ENCODE peak calls at places on chromosomes 12 and 14, in seven cellular contexts. S is HepG2, D is A549, F is WTC11, C is SK-N-SH, X is endothelial cell of umbilical vein, Z is NB4. I is an unnamed sample.

GRCh38 chr12:3263939-3264699 is 186.9 kb downstream of the TSPAN9 start:
- DNase-seq in S (no peak), D (no peak), F (no peak), C (peak), X (no peak), Z (no peak), I (no peak)

GRCh38 chr12:4849024-4849594 is 60.6 kb upstream of the KCNA1 start:
- DNase-seq in S (peak), D (peak), F (no peak), C (peak), X (peak), Z (peak), I (no peak)

GRCh38 chr12:26863515-26863914 is 30.5 kb upstream of the ITPR2 start:
- DNase-seq in S (no peak), D (peak), F (no peak), C (no peak), X (peak), Z (peak), I (peak)

GRCh38 chr12:121765573-121765972 is 27.9 kb downstream of the RHOF start:
- DNase-seq in S (no peak), D (no peak), F (no peak), C (no peak), X (no peak), Z (peak), I (peak)

GRCh38 chr12:27048822-27049752 is 26.7 kb downstream of the MED21 start:
- DNase-seq in S (no peak), D (peak), F (no peak), C (no peak), X (peak), Z (no peak), I (no peak)

GRCh38 chr12:130127909-130128763 is 34.1 kb upstream of the FZD10 start:
- DNase-seq in S (no peak), D (no peak), F (no peak), C (no peak), X (no peak), Z (no peak), I (no peak)

GRCh38 chr12:86959766-86960458 is 703.7 kb upstream of the MGAT4C start:
- DNase-seq in S (no peak), D (no peak), F (no peak), C (no peak), X (no peak), Z (no peak), I (no peak)

GRCh38 chr12:4997939-4998338 is 45.7 kb upstream of the KCNA5 start:
- DNase-seq in S (no peak), D (peak), F (no peak), C (no peak), X (peak), Z (no peak), I (no peak)

GRCh38 chr12:10220398-10221077 is 7.9 kb downstream of the GABARAPL1 start:
- DNase-seq in S (no peak), D (no peak), F (no peak), C (no peak), X (peak), Z (no peak), I (no peak)

GRCh38 chr12:102459314-102459713 is 21.0 kb downstream of the IGF1 start:
- DNase-seq in S (no peak), D (no peak), F (no peak), C (no peak), X (no peak), Z (no peak), I (no peak)

GRCh38 chr12:9870311-9870866 is 1.2 kb upstream of the CLEC2B start:
- DNase-seq in S (no peak), D (no peak), F (no peak), C (no peak), X (peak), Z (peak), I (no peak)

GRCh38 chr12:130965214-130965613 is 11.5 kb downstream of the ADGRD1 start:
- DNase-seq in S (no peak), D (no peak), F (no peak), C (no peak), X (no peak), Z (no peak), I (no peak)

GRCh38 chr12:30989754-30990153 is 63.2 kb downstream of the TSPAN11 start:
- DNase-seq in S (peak), D (peak), F (peak), C (peak), X (peak), Z (peak), I (no peak)

GRCh38 chr12:64252708-64253107 is 30.6 kb upstream of the KICS2 start:
- DNase-seq in S (no peak), D (no peak), F (no peak), C (no peak), X (no peak), Z (peak), I (no peak)

GRCh38 chr14:52076334-52076733 is 7.5 kb upstream of the NID2 start:
- DNase-seq in S (no peak), D (no peak), F (no peak), C (no peak), X (peak), Z (no peak), I (no peak)

GRCh38 chr14:50830044-50830931 is 674 bp downstream of the NIN start:
- DNase-seq in S (peak), D (peak), F (peak), C (peak), X (peak), Z (peak), I (no peak)

GRCh38 chr12:15278816-15279658 is 43.3 kb upstream of the PTPRO start:
- DNase-seq in S (no peak), D (no peak), F (no peak), C (peak), X (peak), Z (peak), I (no peak)
- TF ChIP-seq MAX in S (no peak), D (no peak), F (no peak), C (peak), X (no peak), Z (no peak), I (no peak)

DNA sequence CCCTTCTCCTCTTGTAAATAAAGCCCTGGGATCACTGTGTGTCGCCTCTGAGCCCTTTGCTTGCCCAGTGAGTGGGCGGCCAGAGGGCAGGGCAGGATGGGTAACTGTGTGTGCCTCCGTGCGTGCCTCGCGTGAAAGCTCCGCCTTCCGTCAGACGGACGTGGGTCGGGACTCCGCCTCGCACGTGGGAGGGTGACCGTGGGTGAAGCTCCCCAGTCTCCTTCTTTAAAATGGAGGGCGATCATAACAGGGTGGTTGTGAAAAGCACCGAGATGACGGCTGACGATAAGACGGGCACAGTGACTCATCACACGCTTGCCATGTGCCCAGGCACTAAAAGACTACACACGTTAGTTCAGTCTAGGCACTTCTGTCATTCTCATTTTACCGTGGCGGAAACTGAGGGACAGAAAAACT is 9.2 kb downstream of the PHB2 start:
- DNase-seq in S (no peak), D (no peak), F (no peak), C (peak), X (no peak), Z (peak), I (no peak)
- TF ChIP-seq MAX in S (no peak), D (no peak), F (no peak), C (no peak), X (no peak), Z (peak), I (no peak)

GRCh38 chr14:93946506-93947170 is 19.5 kb downstream of the FAM181A start:
- DNase-seq in S (no peak), D (no peak), F (no peak), C (no peak), X (no peak), Z (no peak), I (no peak)

GRCh38 chr14:93947282-93947681 is 20.1 kb downstream of the FAM181A start:
- DNase-seq in S (no peak), D (no peak), F (no peak), C (no peak), X (no peak), Z (no peak), I (no peak)

GRCh38 chr14:93944348-93945069 is 17.4 kb downstream of the FAM181A start:
- DNase-seq in S (no peak), D (no peak), F (no peak), C (peak), X (no peak), Z (no peak), I (no peak)

GRCh38 chr14:93945070-93945399 is 17.9 kb downstream of the FAM181A start:
- DNase-seq in S (no peak), D (no peak), F (no peak), C (no peak), X (no peak), Z (no peak), I (no peak)

GRCh38 chr14:93946104-93946503 is 19.0 kb downstream of the FAM181A start:
- DNase-seq in S (no peak), D (no peak), F (no peak), C (no peak), X (no peak), Z (no peak), I (no peak)
- TF ChIP-seq MAX in S (peak), D (no peak), F (no peak), C (peak), X (no peak), Z (no peak), I (no peak)

GRCh38 chr12:105281694-105282049 is 45.7 kb upstream of the APPL2 start:
- DNase-seq in S (peak), D (peak), F (no peak), C (no peak), X (no peak), Z (no peak), I (no peak)
- TF ChIP-seq MAX in S (no peak), D (no peak), F (no peak), C (no peak), X (no peak), Z (no peak), I (no peak)

GRCh38 chr12:79782197-79782890 is 91.6 kb upstream of the PAWR start:
- DNase-seq in S (no peak), D (peak), F (no peak), C (no peak), X (peak), Z (no peak), I (no peak)
- TF ChIP-seq MAX in S (no peak), D (no peak), F (no peak), C (no peak), X (no peak), Z (no peak), I (no peak)

GRCh38 chr14:61642246-61642982 is 52.9 kb upstream of the HIF1A start:
- DNase-seq in S (no peak), D (peak), F (no peak), C (no peak), X (no peak), Z (no peak), I (no peak)
- TF ChIP-seq MAX in S (no peak), D (no peak), F (no peak), C (no peak), X (no peak), Z (no peak), I (no peak)

DNA sequence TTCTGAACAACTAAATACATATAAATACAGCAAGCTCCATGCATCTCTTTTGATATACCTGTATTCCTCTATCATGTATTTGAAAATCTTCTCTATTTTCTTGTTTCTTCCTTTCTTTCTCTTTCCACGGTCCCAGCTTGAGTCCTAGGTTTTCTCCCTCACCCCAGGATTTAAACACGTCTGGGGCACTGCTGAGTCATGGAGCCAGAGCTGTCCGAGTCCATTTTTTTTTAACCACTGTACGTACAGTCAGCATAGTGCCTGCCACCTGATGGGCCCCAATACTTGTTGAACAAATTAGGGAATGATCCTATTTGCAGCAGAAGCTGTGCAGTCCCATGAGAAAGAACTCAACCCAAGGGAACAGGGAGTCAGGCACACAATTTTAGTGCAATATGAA is 158.1 kb downstream of the ATP23 start:
- DNase-seq in S (no peak), D (no peak), F (no peak), C (no peak), X (no peak), Z (no peak), I (no peak)
- TF ChIP-seq MAX in S (no peak), D (no peak), F (no peak), C (no peak), X (no peak), Z (no peak), I (no peak)

GRCh38 chr14:99244960-99245340 is 27.0 kb downstream of the BCL11B start:
- DNase-seq in S (no peak), D (no peak), F (no peak), C (no peak), X (no peak), Z (no peak), I (no peak)
- TF ChIP-seq MAX in S (no peak), D (no peak), F (no peak), C (no peak), X (no peak), Z (no peak), I (no peak)

DNA sequence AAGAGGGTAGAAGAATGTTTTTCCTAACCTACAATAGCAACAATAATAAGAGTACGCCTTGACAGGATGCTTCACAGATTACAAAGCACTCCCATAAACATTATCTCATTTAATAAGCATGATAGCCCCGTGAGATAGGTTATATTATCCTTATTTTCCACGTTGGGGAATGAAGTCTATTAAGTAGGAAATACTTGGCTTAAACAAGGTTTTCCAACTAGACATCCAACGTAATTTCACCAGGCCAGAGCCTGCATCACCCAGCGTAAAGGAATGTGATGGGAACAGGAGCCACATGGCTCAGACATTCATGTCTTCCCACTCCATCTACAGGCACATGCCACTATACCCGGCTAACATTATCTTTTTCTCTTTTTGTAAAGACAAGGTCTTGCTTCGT is 223.4 kb upstream of the AMIGO2 start:
- DNase-seq in S (no peak), D (no peak), F (no peak), C (no peak), X (no peak), Z (no peak), I (no peak)
- TF ChIP-seq MAX in S (no peak), D (peak), F (no peak), C (no peak), X (no peak), Z (no peak), I (no peak)

I was measured in HCT116.